ENCODE peak calls at places on chromosomes 4 and X, in seven cellular contexts. J is SHP77 treated with DMSO at 0.1 percent for 48 hours, O is DMS53, Y is kidney epithelial cell, E is T-helper 1 cell, C is neural progenitor cell, H is pons. G is an unnamed sample.

GRCh38 chr4:43242611-43243010 is 350.1 kb downstream of the GRXCR1 start:
- DNase-seq in J (no peak), O (no peak), Y (no peak), E (no peak), C (no peak), H (no peak), G (no peak)

GRCh38 chr4:74638689-74639088 is 155.6 kb downstream of the BTC start:
- DNase-seq in J (no peak), O (no peak), Y (no peak), E (no peak), C (no peak), H (no peak), G (no peak)

GRCh38 chrX:41332408-41332987 is 1.5 kb upstream of the DDX3X start:
- DNase-seq in J (peak; percentile 7), O (peak; percentile 74), Y (no peak), E (no peak), C (no peak), H (no peak), G (peak; percentile 51)

GRCh38 chr4:38664704-38665401 is 854 bp downstream of the KLF3 start:
- DNase-seq in J (no peak), O (peak; percentile 89), Y (no peak), E (no peak), C (peak; percentile 88), H (peak; percentile 73), G (peak; percentile 86)

GRCh38 chrX:9341305-9342201 is 123.3 kb upstream of the TBL1X start:
- DNase-seq in J (no peak), O (peak; percentile 71), Y (no peak), E (peak; percentile 44), C (peak; percentile 47), H (peak; percentile 59), G (peak; percentile 77)

GRCh38 chr4:78629991-78630541 is 78.5 kb downstream of the ANXA3 start:
- DNase-seq in J (no peak), O (no peak), Y (no peak), E (no peak), C (no peak), H (no peak), G (no peak)

GRCh38 chr4:188254211-188254610 is 115.0 kb downstream of the TRIML1 start:
- DNase-seq in J (no peak), O (no peak), Y (no peak), E (no peak), C (no peak), H (no peak), G (no peak)

GRCh38 chr4:6041794-6042193 is 23.6 kb upstream of the C4orf50 start:
- DNase-seq in J (no peak), O (no peak), Y (no peak), E (no peak), C (no peak), H (no peak), G (no peak)

GRCh38 chr4:177441061-177441802 is 1.0 kb downstream of the AGA start:
- DNase-seq in J (no peak), O (peak; percentile 52), Y (no peak), E (no peak), C (peak; percentile 11), H (peak; percentile 47), G (peak; percentile 66)

GRCh38 chr4:110518889-110519490 is 43.0 kb downstream of the ENPEP start:
- DNase-seq in J (no peak), O (peak; percentile 54), Y (no peak), E (no peak), C (peak; percentile 38), H (peak; percentile 33), G (peak; percentile 12)

GRCh38 chr4:98994474-98995182 is 893 bp upstream of the METAP1 start:
- DNase-seq in J (no peak), O (no peak), Y (no peak), E (no peak), C (peak; percentile 35), H (no peak), G (peak; percentile 9)

GRCh38 chrX:18389968-18390367 is 35.4 kb upstream of the CDKL5 start:
- DNase-seq in J (no peak), O (peak; percentile 36), Y (no peak), E (no peak), C (peak; percentile 32), H (no peak), G (no peak)

GRCh38 chr4:139647184-139647583 is 18.4 kb upstream of the MGST2 start:
- DNase-seq in J (no peak), O (no peak), Y (no peak), E (no peak), C (no peak), H (no peak), G (no peak)

GRCh38 chr4:52864816-52865215 is 2.7 kb downstream of the RASL11B start:
- DNase-seq in J (no peak), O (no peak), Y (no peak), E (no peak), C (no peak), H (no peak), G (peak; percentile 71)

GRCh38 chr4:127001898-127002297 is 630.9 kb upstream of the INTU start:
- DNase-seq in J (no peak), O (no peak), Y (no peak), E (no peak), C (peak; percentile 29), H (no peak), G (peak; percentile 10)

GRCh38 chr4:85717366-85717765 is 242.4 kb downstream of the ARHGAP24 start:
- DNase-seq in J (no peak), O (no peak), Y (no peak), E (no peak), C (no peak), H (no peak), G (no peak)

GRCh38 chrX:80014141-80014940 is at the start of gene TBX22:
- DNase-seq in J (no peak), O (no peak), Y (no peak), E (no peak), C (no peak), H (no peak), G (no peak)

GRCh38 chr4:102105983-102106382 is 239.3 kb downstream of the SLC39A8 start:
- DNase-seq in J (no peak), O (peak; percentile 73), Y (no peak), E (no peak), C (no peak), H (no peak), G (no peak)

GRCh38 chr4:103032575-103032974 is 13.1 kb upstream of the SLC9B1 start:
- DNase-seq in J (no peak), O (peak; percentile 51), Y (no peak), E (no peak), C (peak; percentile 71), H (no peak), G (peak; percentile 45)

GRCh38 chrX:47502591-47503222 is 19.7 kb upstream of the ZNF41 start:
- DNase-seq in J (no peak), O (peak; percentile 83), Y (no peak), E (no peak), C (no peak), H (peak; percentile 78), G (peak; percentile 65)

GRCh38 chr4:18192901-18193300 is 171.3 kb upstream of the LCORL start:
- DNase-seq in J (no peak), O (no peak), Y (no peak), E (no peak), C (no peak), H (peak; percentile 31), G (peak; percentile 2)

GRCh38 chrX:124209792-124210576 is 122.5 kb upstream of the TEX13D start:
- DNase-seq in J (no peak), O (peak; percentile 2), Y (no peak), E (no peak), C (no peak), H (no peak), G (no peak)

GRCh38 chrX:134171661-134172587 is 65.1 kb upstream of the CCDC160 start:
- DNase-seq in J (no peak), O (peak; percentile 66), Y (no peak), E (no peak), C (peak; percentile 69), H (peak; percentile 37), G (no peak)

GRCh38 chr4:156390599-156391296 is 437.1 kb upstream of the CTSO start:
- DNase-seq in J (no peak), O (no peak), Y (no peak), E (no peak), C (no peak), H (no peak), G (no peak)

GRCh38 chr4:141473026-141473540 is 163.3 kb upstream of the IL15 start:
- DNase-seq in J (no peak), O (no peak), Y (no peak), E (no peak), C (no peak), H (no peak), G (no peak)

GRCh38 chr4:105909699-105910340 is 14.5 kb downstream of the NPNT start:
- DNase-seq in J (no peak), O (peak; percentile 81), Y (peak; percentile 47), E (no peak), C (no peak), H (no peak), G (peak; percentile 80)

GRCh38 chrX:48802813-48803261 is 970 bp downstream of the HDAC6 start:
- DNase-seq in J (no peak), O (no peak), Y (no peak), E (no peak), C (peak; percentile 12), H (no peak), G (no peak)

GRCh38 chrX:101973066-101973465 is 41.2 kb upstream of the ZMAT1 start:
- DNase-seq in J (no peak), O (no peak), Y (no peak), E (no peak), C (no peak), H (no peak), G (no peak)

GRCh38 chrX:154294791-154295580 is at the start of gene TEX28:
- DNase-seq in J (no peak), O (no peak), Y (no peak), E (no peak), C (no peak), H (no peak), G (no peak)

GRCh38 chrX:50100188-50100587 is 100.6 kb downstream of the AKAP4 start:
- DNase-seq in J (no peak), O (peak; percentile 63), Y (no peak), E (no peak), C (peak; percentile 23), H (peak; percentile 14), G (peak; percentile 3)

GRCh38 chr4:157204634-157205244 is 15.8 kb upstream of the GRIA2 start:
- DNase-seq in J (no peak), O (peak; percentile 42), Y (no peak), E (no peak), C (peak; percentile 51), H (no peak), G (peak; percentile 10)

GRCh38 chrX:104318330-104319009 is 63.7 kb upstream of the ESX1 start:
- DNase-seq in J (no peak), O (peak; percentile 91), Y (peak; percentile 43), E (no peak), C (peak; percentile 31), H (no peak), G (no peak)

GRCh38 chrX:47091149-47091775 is 13.0 kb downstream of the RGN start:
- DNase-seq in J (no peak), O (no peak), Y (no peak), E (no peak), C (peak; percentile 39), H (peak; percentile 77), G (no peak)

G was measured in NCI-H69.